ENCODE peak calls at places on chromosomes 6 and 20, in four cellular contexts. N is omental fat pad, I is AG09309, O is GM23338. Y is an unnamed sample.

GRCh38 chr20:45518282-45518681 is 2.9 kb upstream of the SPINT3 start:
- DNase-seq in N (no peak), I (no peak), O (no peak), Y (no peak)

GRCh38 chr6:101114703-101115102 is 233.6 kb upstream of the ASCC3 start:
- DNase-seq in N (no peak), I (no peak), O (peak), Y (no peak)

GRCh38 chr6:119566546-119567263 is 217.1 kb upstream of the MAN1A1 start:
- DNase-seq in N (no peak), I (no peak), O (no peak), Y (no peak)

GRCh38 chr20:50834599-50835005 is 39.7 kb downstream of the BCAS4 start:
- DNase-seq in N (no peak), I (no peak), O (no peak), Y (no peak)

GRCh38 chr6:26470643-26471042 is 12.9 kb downstream of the BTN2A1 start:
- DNase-seq in N (no peak), I (no peak), O (no peak), Y (no peak)

GRCh38 chr20:34557936-34558319 is 590 bp upstream of the MAP1LC3A start:
- DNase-seq in N (no peak), I (no peak), O (no peak), Y (no peak)

GRCh38 chr6:72955666-72956065 is 269.6 kb downstream of the KHDC1L start:
- DNase-seq in N (no peak), I (no peak), O (no peak), Y (no peak)

GRCh38 chr20:1841554-1842140 is 53.6 kb upstream of the SIRPA start:
- DNase-seq in N (no peak), I (no peak), O (no peak), Y (no peak)

GRCh38 chr20:3767434-3768341 is at the start of gene ADISSP:
- DNase-seq in N (peak), I (peak), O (peak), Y (peak)

GRCh38 chr20:58639182-58640146 is 11.6 kb upstream of the STX16 start:
- DNase-seq in N (no peak), I (no peak), O (no peak), Y (peak)

GRCh38 chr6:46044876-46045617 is 29.4 kb upstream of the CLIC5 start:
- DNase-seq in N (peak), I (peak), O (no peak), Y (peak)

GRCh38 chr20:63557481-63557891 is 3.5 kb downstream of the FNDC11 start:
- DNase-seq in N (no peak), I (no peak), O (no peak), Y (no peak)

GRCh38 chr20:1941226-1941625 is 46.0 kb downstream of the SIRPA start:
- DNase-seq in N (peak), I (no peak), O (no peak), Y (no peak)

GRCh38 chr20:16387661-16388060 is 185.6 kb downstream of the KIF16B start:
- DNase-seq in N (no peak), I (no peak), O (no peak), Y (no peak)

GRCh38 chr20:32436968-32437367 is 78.8 kb downstream of the ASXL1 start:
- DNase-seq in N (no peak), I (no peak), O (no peak), Y (no peak)

GRCh38 chr6:17031961-17032360 is 69.9 kb upstream of the STMND1 start:
- DNase-seq in N (no peak), I (no peak), O (no peak), Y (no peak)

GRCh38 chr20:7868108-7868507 is 72.2 kb downstream of the HAO1 start:
- DNase-seq in N (no peak), I (no peak), O (no peak), Y (no peak)

GRCh38 chr6:44221961-44222335 is 1.4 kb upstream of the SLC29A1 start:
- DNase-seq in N (no peak), I (no peak), O (no peak), Y (no peak)

GRCh38 chr6:92376711-92377110 is 1042.6 kb downstream of the EPHA7 start:
- DNase-seq in N (no peak), I (no peak), O (no peak), Y (no peak)

GRCh38 chr20:6178537-6178936 is 55.7 kb upstream of the FERMT1 start:
- DNase-seq in N (no peak), I (no peak), O (peak), Y (no peak)

GRCh38 chr20:62957136-62958117 is 4.9 kb downstream of the SLC17A9 start:
- DNase-seq in N (no peak), I (no peak), O (no peak), Y (no peak)

GRCh38 chr6:52994789-52995078 is 350 bp downstream of the GSTA4 start:
- DNase-seq in N (no peak), I (no peak), O (peak), Y (no peak)

GRCh38 chr20:40980106-40980827 is 48.4 kb upstream of the TOP1 start:
- DNase-seq in N (no peak), I (no peak), O (no peak), Y (no peak)

GRCh38 chr20:49471397-49471796 is 11.1 kb downstream of the KCNB1 start:
- DNase-seq in N (no peak), I (no peak), O (no peak), Y (no peak)

GRCh38 chr6:161029195-161029809 is 37.7 kb downstream of the MAP3K4 start:
- DNase-seq in N (no peak), I (peak), O (no peak), Y (no peak)

GRCh38 chr6:38110407-38111025 is 291.0 kb downstream of the ZFAND3 start:
- DNase-seq in N (no peak), I (no peak), O (no peak), Y (no peak)

GRCh38 chr6:84762220-84762940 is 2.0 kb downstream of the TBX18 start:
- DNase-seq in N (no peak), I (no peak), O (peak), Y (peak)

GRCh38 chr20:33858666-33859065 is 47.5 kb downstream of the CHMP4B start:
- DNase-seq in N (no peak), I (no peak), O (no peak), Y (no peak)

GRCh38 chr6:157908369-157909281 is 73.0 kb upstream of the SYNJ2 start:
- DNase-seq in N (no peak), I (no peak), O (no peak), Y (no peak)

GRCh38 chr6:135163440-135163738 is 17.7 kb upstream of the MYB start:
- DNase-seq in N (no peak), I (no peak), O (no peak), Y (no peak)

GRCh38 chr6:21190701-21191588 is 402.6 kb upstream of the SOX4 start:
- DNase-seq in N (no peak), I (no peak), O (no peak), Y (no peak)

GRCh38 chr20:9617062-9617461 is 102.7 kb downstream of the LAMP5 start:
- DNase-seq in N (peak), I (peak), O (peak), Y (no peak)